ENCODE peak calls at places on chromosomes 4 and X, in five cellular contexts. One of them, this sample, is unnamed. For H3K36me3 and H3K27me3, the result is how much of the 10 kb centered on the place peaks cover.

GRCh38 chr4:87092389-87093141 is 127.9 kb downstream of the KLHL8 start:
- DNase-seq in tibial artery: peak
- DNase-seq in heart right ventricle: peak
- DNase-seq in fibroblast of lung: peak
- DNase-seq in ascending aorta: peak
- DNase-seq in this sample: no peak

GRCh38 chr4:144582975-144583374 is 63.0 kb upstream of the HHIP start:
- DNase-seq in tibial artery: no peak
- DNase-seq in heart right ventricle: no peak
- DNase-seq in fibroblast of lung: no peak
- DNase-seq in ascending aorta: no peak
- DNase-seq in this sample: no peak

GRCh38 chr4:28636971-28637370 is 1776.3 kb downstream of the STIM2 start:
- DNase-seq in tibial artery: no peak
- DNase-seq in heart right ventricle: no peak
- DNase-seq in fibroblast of lung: no peak
- DNase-seq in ascending aorta: no peak
- DNase-seq in this sample: no peak

GRCh38 chr4:20028694-20029093 is 223.0 kb upstream of the SLIT2 start:
- DNase-seq in tibial artery: no peak
- DNase-seq in heart right ventricle: no peak
- DNase-seq in fibroblast of lung: peak
- DNase-seq in ascending aorta: no peak
- DNase-seq in this sample: no peak

GRCh38 chr4:169384741-169385140 is 114.0 kb upstream of the SH3RF1 start:
- DNase-seq in tibial artery: no peak
- DNase-seq in heart right ventricle: no peak
- DNase-seq in fibroblast of lung: no peak
- DNase-seq in ascending aorta: no peak
- DNase-seq in this sample: no peak

GRCh38 chr4:86939737-86940141 is 4.9 kb downstream of the AFF1 start:
- DNase-seq in tibial artery: no peak
- DNase-seq in heart right ventricle: no peak
- DNase-seq in fibroblast of lung: no peak
- DNase-seq in ascending aorta: no peak
- DNase-seq in this sample: no peak

GRCh38 chr4:13399257-13399656 is 84.9 kb downstream of the RAB28 start:
- DNase-seq in tibial artery: no peak
- DNase-seq in heart right ventricle: no peak
- DNase-seq in fibroblast of lung: no peak
- DNase-seq in ascending aorta: no peak
- DNase-seq in this sample: no peak

GRCh38 chrX:108022491-108023089 is 22.3 kb upstream of the VSIG1 start:
- DNase-seq in tibial artery: no peak
- DNase-seq in heart right ventricle: no peak
- DNase-seq in fibroblast of lung: peak
- DNase-seq in ascending aorta: no peak
- DNase-seq in this sample: no peak

GRCh38 chrX:18424482-18425198 is 768 bp upstream of the CDKL5 start:
- DNase-seq in tibial artery: no peak
- DNase-seq in heart right ventricle: peak
- DNase-seq in fibroblast of lung: peak
- DNase-seq in ascending aorta: no peak
- DNase-seq in this sample: peak

GRCh38 chr4:26140150-26140898 is 180.5 kb upstream of the RBPJ start:
- DNase-seq in tibial artery: no peak
- DNase-seq in heart right ventricle: no peak
- DNase-seq in fibroblast of lung: peak
- DNase-seq in ascending aorta: no peak
- DNase-seq in this sample: no peak

GRCh38 chr4:41935652-41936021 is 408 bp downstream of the TMEM33 start:
- DNase-seq in tibial artery: no peak
- DNase-seq in heart right ventricle: no peak
- DNase-seq in fibroblast of lung: peak
- DNase-seq in ascending aorta: no peak
- DNase-seq in this sample: no peak

DNA sequence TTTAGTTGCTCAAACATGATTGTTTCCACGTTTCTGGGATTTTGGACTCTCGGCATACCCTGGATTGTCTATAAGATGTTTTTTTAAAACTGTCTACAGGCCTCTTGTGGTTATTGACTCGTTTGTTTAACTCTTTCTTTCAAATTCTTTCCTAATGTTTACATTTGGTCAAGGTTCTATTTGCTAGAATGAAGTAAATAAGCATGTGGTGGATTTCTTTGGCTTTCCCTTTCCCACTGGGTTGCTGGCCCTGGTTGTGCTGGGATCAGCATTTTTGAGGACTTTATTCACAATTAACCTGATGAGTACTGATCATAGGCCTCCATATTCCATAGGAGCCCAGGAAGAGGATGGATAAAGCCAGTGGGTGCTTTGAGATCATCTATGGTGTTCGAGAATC is 11.1 kb upstream of the GPR101 start:
- DNase-seq in tibial artery: no peak
- DNase-seq in heart right ventricle: no peak
- DNase-seq in fibroblast of lung: no peak
- DNase-seq in ascending aorta: no peak
- DNase-seq in this sample: no peak
- H3K36me3 ChIP-seq in tibial artery: under half
- H3K36me3 ChIP-seq in heart right ventricle: under half
- H3K36me3 ChIP-seq in fibroblast of lung: under half
- H3K36me3 ChIP-seq in ascending aorta: under half
- H3K36me3 ChIP-seq in this sample: under half

DNA sequence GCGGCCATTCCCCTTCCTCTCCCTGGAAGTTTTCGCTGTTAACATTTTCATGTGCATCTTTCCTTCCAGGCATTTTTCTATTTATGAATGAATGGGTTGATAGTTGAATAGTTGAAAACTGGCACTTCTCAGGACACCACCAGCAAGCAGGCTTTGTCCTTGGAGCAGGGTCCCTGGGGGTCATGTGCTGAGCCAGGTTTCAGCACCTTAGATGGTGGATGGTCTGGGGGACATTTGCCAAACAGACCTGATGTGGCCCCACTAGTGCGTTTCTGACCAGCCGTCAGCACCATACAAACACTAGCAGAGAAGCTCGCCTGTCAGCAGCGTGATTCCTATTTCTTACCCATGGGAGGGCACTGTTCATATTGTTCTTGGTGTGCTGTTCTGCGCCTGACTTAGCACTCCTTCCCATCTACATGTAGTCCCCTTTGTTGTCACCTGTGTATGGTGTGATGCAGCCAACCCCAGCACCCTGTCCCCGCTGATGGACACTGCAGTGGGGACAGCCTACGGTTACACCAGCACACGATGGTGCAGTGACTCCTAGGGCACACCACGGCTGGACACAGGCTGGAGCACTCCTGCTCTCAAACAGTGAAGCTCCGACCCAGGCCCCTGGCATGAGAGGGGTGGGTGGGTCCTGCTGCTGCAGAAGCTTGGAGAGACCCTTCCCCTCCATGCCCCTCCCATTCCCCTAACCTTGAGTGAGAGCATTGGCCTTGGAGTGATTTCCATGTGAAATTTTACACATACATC is 27.2 kb upstream of the WFS1 start:
- DNase-seq in tibial artery: no peak
- DNase-seq in heart right ventricle: no peak
- DNase-seq in fibroblast of lung: no peak
- DNase-seq in ascending aorta: no peak
- DNase-seq in this sample: no peak
- H3K27me3 ChIP-seq in tibial artery: half or more
- H3K27me3 ChIP-seq in heart right ventricle: half or more
- H3K27me3 ChIP-seq in fibroblast of lung: under half
- H3K27me3 ChIP-seq in ascending aorta: under half
- H3K27me3 ChIP-seq in this sample: half or more

GRCh38 chrX:129161108-129161507 is 362.2 kb downstream of the SMARCA1 start:
- DNase-seq in tibial artery: no peak
- DNase-seq in heart right ventricle: no peak
- DNase-seq in fibroblast of lung: no peak
- DNase-seq in ascending aorta: no peak
- DNase-seq in this sample: no peak

GRCh38 chrX:129158505-129158904 is 364.8 kb downstream of the SMARCA1 start:
- DNase-seq in tibial artery: no peak
- DNase-seq in heart right ventricle: no peak
- DNase-seq in fibroblast of lung: no peak
- DNase-seq in ascending aorta: no peak
- DNase-seq in this sample: no peak
- TF ChIP-seq CTCF in tibial artery: no peak
- TF ChIP-seq CTCF in heart right ventricle: no peak
- TF ChIP-seq CTCF in fibroblast of lung: no peak
- TF ChIP-seq CTCF in ascending aorta: no peak
- TF ChIP-seq CTCF in this sample: no peak

DNA sequence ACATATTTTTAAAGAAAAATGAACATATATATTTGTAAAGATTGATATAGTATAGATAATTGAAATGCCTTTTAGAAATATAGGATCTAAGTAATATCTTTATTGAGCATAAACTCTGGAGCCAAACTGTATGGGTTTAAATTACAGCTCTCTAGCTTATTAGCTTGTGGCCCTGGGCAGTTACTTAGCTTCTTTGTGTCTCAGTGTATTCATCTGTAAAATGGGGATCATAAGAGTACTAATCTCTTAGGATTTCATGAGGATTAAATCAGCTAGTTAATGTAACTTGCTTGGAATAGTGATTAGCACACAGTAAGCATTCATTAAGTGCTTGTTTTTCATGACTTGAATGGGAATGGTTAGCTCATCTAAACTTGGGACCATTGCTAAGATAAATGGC is 32.8 kb downstream of the TRAPPC11 start:
- DNase-seq in tibial artery: no peak
- DNase-seq in heart right ventricle: no peak
- DNase-seq in fibroblast of lung: no peak
- DNase-seq in ascending aorta: no peak
- DNase-seq in this sample: no peak
- H3K36me3 ChIP-seq in tibial artery: half or more
- H3K36me3 ChIP-seq in heart right ventricle: half or more
- H3K36me3 ChIP-seq in fibroblast of lung: under half
- H3K36me3 ChIP-seq in ascending aorta: under half
- H3K36me3 ChIP-seq in this sample: half or more

DNA sequence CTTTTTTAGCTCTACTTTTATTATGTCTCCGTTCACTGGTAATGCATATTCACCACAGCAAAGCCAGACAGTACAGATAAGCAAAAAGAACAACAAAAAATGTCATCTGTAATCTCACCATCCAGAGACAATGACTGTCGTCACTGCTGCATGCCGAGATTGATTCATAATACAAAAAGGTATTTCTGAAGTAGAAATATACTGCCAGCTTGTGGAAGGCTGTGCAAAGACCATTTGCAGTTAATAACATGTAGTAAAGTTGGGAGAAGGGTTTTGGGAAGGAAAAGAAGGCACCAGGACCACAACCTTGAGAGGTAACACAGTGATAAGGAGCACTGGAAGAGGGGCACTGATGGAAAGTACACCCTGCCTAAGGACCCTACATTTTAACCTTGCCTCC is 223.0 kb upstream of the ZIC3 start:
- DNase-seq in tibial artery: no peak
- DNase-seq in heart right ventricle: no peak
- DNase-seq in fibroblast of lung: no peak
- DNase-seq in ascending aorta: no peak
- DNase-seq in this sample: no peak
- H3K27me3 ChIP-seq in tibial artery: under half
- H3K27me3 ChIP-seq in heart right ventricle: under half
- H3K27me3 ChIP-seq in fibroblast of lung: under half
- H3K27me3 ChIP-seq in ascending aorta: under half
- H3K27me3 ChIP-seq in this sample: under half